ENCODE peak calls at places on chromosomes 16 and 17, in nine cellular contexts. S is CD8-positive, alpha-beta T cell; H is SJCRH30; B is GM23248; X is sigmoid colon; D is astrocyte; U is ascending aorta; W is mucosa of descending colon; V is neural progenitor cell. G is an unnamed sample. For H3K4me1, the result is how much of the 10 kb centered on the place peaks cover.

GRCh38 chr17:3964203-3965122 is at the start of gene ATP2A3:
- DNase-seq in S (peak), H (no peak), B (peak), X (no peak), D (no peak), U (no peak), W (peak), V (peak), G (peak)

GRCh38 chr17:40373999-40374398 is 9.5 kb upstream of the GJD3 start:
- DNase-seq in S (no peak), H (no peak), B (no peak), X (no peak), D (no peak), U (no peak), W (no peak), V (no peak), G (no peak)

GRCh38 chr17:62963296-62963695 is 2.7 kb upstream of the TANC2 start:
- DNase-seq in S (no peak), H (no peak), B (peak), X (no peak), D (peak), U (no peak), W (no peak), V (no peak), G (no peak)

GRCh38 chr17:45123930-45124796 is 8.2 kb downstream of the PLCD3 start:
- DNase-seq in S (no peak), H (peak), B (peak), X (peak), D (peak), U (no peak), W (peak), V (no peak), G (no peak)

GRCh38 chr16:11254913-11255736 is 879 bp downstream of the SOCS1 start:
- DNase-seq in S (peak), H (no peak), B (peak), X (peak), D (peak), U (no peak), W (peak), V (peak), G (peak)

GRCh38 chr16:56547120-56547948 is 17.5 kb upstream of the MT4 start:
- DNase-seq in S (no peak), H (peak), B (peak), X (peak), D (peak), U (no peak), W (no peak), V (peak), G (no peak)

GRCh38 chr16:29820271-29820701 is at the start of gene MVP:
- DNase-seq in S (no peak), H (no peak), B (peak), X (peak), D (no peak), U (no peak), W (peak), V (no peak), G (peak)

GRCh38 chr16:12187939-12188673 is 211.6 kb downstream of the SNX29 start:
- DNase-seq in S (no peak), H (no peak), B (peak), X (no peak), D (no peak), U (no peak), W (no peak), V (no peak), G (no peak)

GRCh38 chr17:68089881-68090280 is 54.3 kb downstream of the KPNA2 start:
- DNase-seq in S (no peak), H (no peak), B (peak), X (no peak), D (peak), U (no peak), W (no peak), V (no peak), G (no peak)

GRCh38 chr16:46649571-46649970 is 28.4 kb upstream of the SHCBP1 start:
- DNase-seq in S (no peak), H (peak), B (no peak), X (peak), D (peak), U (no peak), W (peak), V (no peak), G (no peak)

DNA sequence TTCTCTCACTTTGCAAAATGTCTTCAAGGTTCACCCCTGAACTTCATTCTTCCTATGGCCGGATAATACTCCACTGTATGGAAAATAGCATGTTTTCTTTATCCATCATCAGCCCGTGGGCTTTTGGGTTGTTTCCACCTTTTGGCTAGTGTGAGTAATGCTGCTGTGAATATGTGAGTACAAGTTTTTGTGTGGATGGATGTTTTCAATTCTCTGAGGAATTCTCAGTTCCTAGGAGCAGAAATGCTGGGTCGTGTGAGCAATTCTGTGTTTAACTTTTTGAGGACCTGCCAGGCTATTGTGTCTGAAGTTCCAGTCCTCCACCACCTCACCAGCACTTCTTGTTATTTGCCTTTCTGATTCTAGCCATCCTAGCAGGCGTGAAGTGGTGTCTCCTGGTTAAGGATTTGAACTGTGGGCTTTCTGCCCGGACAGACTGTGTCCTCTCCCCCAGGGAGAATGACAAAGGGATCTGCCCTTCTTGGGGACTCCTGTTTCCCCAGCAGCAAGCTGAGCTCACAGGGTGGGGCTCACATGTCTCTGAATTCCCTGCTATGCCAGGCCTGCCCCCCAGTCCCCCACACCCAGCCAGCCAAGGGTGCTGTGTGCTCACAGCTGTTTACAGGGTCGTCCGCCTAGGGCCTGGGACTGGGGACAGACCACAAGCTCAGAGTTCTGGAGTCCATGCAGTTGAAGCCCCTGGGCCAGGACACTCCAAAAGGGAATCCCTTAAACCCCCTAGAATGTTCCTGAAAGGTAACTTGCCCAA is 92.2 kb upstream of the CIBAR2 start:
- DNase-seq in S (no peak), H (no peak), B (peak), X (no peak), D (peak), U (no peak), W (no peak), V (no peak), G (no peak)
- H3K4me1 ChIP-seq in S (under half), H (under half), B (half or more), X (under half), D (half or more), U (under half), W (under half), V (under half), G (under half)

DNA sequence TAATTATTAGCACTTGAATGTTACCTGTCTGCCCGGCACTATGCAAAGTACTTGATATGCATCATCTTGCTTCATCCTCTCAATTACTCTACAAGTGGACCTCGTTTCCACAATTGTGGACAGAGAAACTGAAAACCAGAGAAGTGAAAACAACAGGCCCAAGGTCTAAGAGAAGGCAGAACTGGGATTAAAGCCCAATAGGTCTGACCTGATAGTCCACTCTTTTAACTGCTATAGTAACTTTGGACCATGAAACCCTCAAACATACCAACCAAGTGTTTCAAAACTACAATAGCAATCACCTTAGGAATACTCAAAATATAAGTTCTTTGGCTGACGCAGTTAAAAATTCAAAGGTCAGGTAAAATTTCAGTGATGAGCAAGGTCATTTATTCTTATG is 7.3 kb downstream of the STAT3 start:
- DNase-seq in S (no peak), H (no peak), B (no peak), X (no peak), D (no peak), U (no peak), W (no peak), V (no peak), G (no peak)
- H3K4me3 ChIP-seq in S (no peak), H (no peak), B (no peak), X (no peak), D (no peak), U (peak), W (no peak), V (no peak), G (no peak)

GRCh38 chr17:75685508-75685907 is 18.4 kb downstream of the SAP30BP start:
- DNase-seq in S (no peak), H (no peak), B (peak), X (peak), D (peak), U (no peak), W (no peak), V (no peak), G (no peak)

GRCh38 chr17:75684924-75685323 is 17.8 kb downstream of the SAP30BP start:
- DNase-seq in S (no peak), H (no peak), B (peak), X (peak), D (peak), U (no peak), W (no peak), V (no peak), G (no peak)

GRCh38 chr17:75681289-75681688 is 14.2 kb downstream of the SAP30BP start:
- DNase-seq in S (no peak), H (no peak), B (peak), X (no peak), D (peak), U (no peak), W (no peak), V (no peak), G (no peak)

GRCh38 chr17:75683467-75684041 is 16.4 kb downstream of the SAP30BP start:
- DNase-seq in S (no peak), H (no peak), B (peak), X (no peak), D (peak), U (no peak), W (no peak), V (no peak), G (no peak)

GRCh38 chr17:75684249-75684648 is 17.1 kb downstream of the SAP30BP start:
- DNase-seq in S (no peak), H (no peak), B (peak), X (no peak), D (peak), U (no peak), W (no peak), V (no peak), G (no peak)
- H3K4me1 ChIP-seq in S (under half), H (under half), B (half or more), X (under half), D (half or more), U (under half), W (under half), V (under half), G (under half)

GRCh38 chr16:84143784-84144199 is 1.2 kb downstream of the HSDL1 start:
- DNase-seq in S (no peak), H (no peak), B (peak), X (no peak), D (no peak), U (no peak), W (no peak), V (peak), G (no peak)

GRCh38 chr16:84144301-84144858 is 597 bp downstream of the HSDL1 start:
- DNase-seq in S (peak), H (peak), B (peak), X (no peak), D (no peak), U (no peak), W (peak), V (peak), G (peak)

GRCh38 chr16:84143081-84143480 is 1.9 kb downstream of the HSDL1 start:
- DNase-seq in S (no peak), H (no peak), B (no peak), X (no peak), D (no peak), U (no peak), W (no peak), V (no peak), G (no peak)

GRCh38 chr16:84141143-84141670 is 3.8 kb downstream of the HSDL1 start:
- DNase-seq in S (peak), H (no peak), B (no peak), X (no peak), D (no peak), U (no peak), W (no peak), V (no peak), G (no peak)

GRCh38 chr16:84144859-84145639 is at the start of the genes DNAAF1 and HSDL1:
- DNase-seq in S (peak), H (peak), B (peak), X (peak), D (peak), U (peak), W (peak), V (peak), G (peak)
- H3K4me3 ChIP-seq in S (peak), H (peak), B (peak), X (peak), D (peak), U (peak), W (peak), V (peak), G (peak)

GRCh38 chr17:72101526-72101925 is 19.3 kb upstream of the SOX9 start:
- DNase-seq in S (no peak), H (no peak), B (no peak), X (no peak), D (no peak), U (no peak), W (no peak), V (no peak), G (no peak)
- H3K4me1 ChIP-seq in S (under half), H (under half), B (under half), X (under half), D (under half), U (under half), W (under half), V (under half), G (under half)

DNA sequence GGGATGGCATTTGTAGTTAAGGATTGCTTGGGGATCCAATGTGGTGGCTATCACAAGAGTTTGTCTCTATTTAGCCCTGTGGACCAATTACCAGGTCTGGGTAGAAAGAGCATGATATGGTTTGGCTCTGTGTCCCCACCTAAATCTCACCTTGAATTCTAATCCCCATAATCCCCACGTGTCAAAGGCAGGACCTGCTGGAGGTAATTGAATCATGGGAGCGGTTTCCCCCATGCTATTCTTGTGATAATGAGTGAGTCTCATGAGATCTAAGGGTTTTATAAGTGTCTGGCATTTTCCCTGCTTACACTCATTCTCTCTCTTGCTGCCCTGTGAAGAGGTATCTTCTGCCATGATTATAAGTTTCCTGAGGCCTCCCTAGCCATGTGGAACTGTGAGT is 86.4 kb upstream of the HS3ST4 start:
- DNase-seq in S (no peak), H (no peak), B (no peak), X (no peak), D (no peak), U (no peak), W (no peak), V (no peak), G (no peak)
- H3K4me3 ChIP-seq in S (no peak), H (no peak), B (no peak), X (no peak), D (no peak), U (no peak), W (no peak), V (no peak), G (no peak)

GRCh38 chr17:31574458-31574857 is 183.0 kb downstream of the RAB11FIP4 start:
- DNase-seq in S (no peak), H (no peak), B (no peak), X (no peak), D (no peak), U (no peak), W (no peak), V (no peak), G (no peak)

GRCh38 chr17:31571124-31571892 is 179.8 kb downstream of the RAB11FIP4 start:
- DNase-seq in S (no peak), H (no peak), B (peak), X (peak), D (peak), U (no peak), W (peak), V (no peak), G (peak)

GRCh38 chr17:31573861-31574260 is 182.4 kb downstream of the RAB11FIP4 start:
- DNase-seq in S (no peak), H (no peak), B (no peak), X (no peak), D (no peak), U (no peak), W (no peak), V (no peak), G (no peak)

GRCh38 chr17:31572341-31572740 is 180.9 kb downstream of the RAB11FIP4 start:
- DNase-seq in S (no peak), H (no peak), B (no peak), X (no peak), D (no peak), U (no peak), W (no peak), V (no peak), G (no peak)

DNA sequence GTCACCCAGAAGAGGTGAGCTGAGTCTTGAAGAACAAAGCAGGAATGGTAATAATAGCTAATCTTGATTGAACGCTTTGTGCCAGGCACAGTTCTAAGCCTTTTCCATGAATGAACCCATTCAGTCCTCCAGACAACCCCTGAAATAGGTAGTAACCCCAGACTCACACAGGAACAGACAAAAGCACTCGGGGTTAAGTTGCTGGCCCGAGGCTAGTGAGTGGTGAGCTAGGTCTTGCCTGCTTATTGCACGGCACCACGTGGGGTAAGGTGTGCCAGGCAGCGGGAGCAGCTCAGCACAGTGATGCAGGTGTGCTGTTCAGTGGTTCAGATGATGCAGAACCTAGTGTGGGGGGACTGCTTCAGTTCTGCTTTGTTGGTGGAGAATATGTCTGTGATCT is 181.6 kb downstream of the RAB11FIP4 start:
- DNase-seq in S (no peak), H (no peak), B (no peak), X (no peak), D (no peak), U (no peak), W (no peak), V (peak), G (no peak)
- H3K4me1 ChIP-seq in S (under half), H (under half), B (half or more), X (under half), D (under half), U (under half), W (under half), V (under half), G (under half)

DNA sequence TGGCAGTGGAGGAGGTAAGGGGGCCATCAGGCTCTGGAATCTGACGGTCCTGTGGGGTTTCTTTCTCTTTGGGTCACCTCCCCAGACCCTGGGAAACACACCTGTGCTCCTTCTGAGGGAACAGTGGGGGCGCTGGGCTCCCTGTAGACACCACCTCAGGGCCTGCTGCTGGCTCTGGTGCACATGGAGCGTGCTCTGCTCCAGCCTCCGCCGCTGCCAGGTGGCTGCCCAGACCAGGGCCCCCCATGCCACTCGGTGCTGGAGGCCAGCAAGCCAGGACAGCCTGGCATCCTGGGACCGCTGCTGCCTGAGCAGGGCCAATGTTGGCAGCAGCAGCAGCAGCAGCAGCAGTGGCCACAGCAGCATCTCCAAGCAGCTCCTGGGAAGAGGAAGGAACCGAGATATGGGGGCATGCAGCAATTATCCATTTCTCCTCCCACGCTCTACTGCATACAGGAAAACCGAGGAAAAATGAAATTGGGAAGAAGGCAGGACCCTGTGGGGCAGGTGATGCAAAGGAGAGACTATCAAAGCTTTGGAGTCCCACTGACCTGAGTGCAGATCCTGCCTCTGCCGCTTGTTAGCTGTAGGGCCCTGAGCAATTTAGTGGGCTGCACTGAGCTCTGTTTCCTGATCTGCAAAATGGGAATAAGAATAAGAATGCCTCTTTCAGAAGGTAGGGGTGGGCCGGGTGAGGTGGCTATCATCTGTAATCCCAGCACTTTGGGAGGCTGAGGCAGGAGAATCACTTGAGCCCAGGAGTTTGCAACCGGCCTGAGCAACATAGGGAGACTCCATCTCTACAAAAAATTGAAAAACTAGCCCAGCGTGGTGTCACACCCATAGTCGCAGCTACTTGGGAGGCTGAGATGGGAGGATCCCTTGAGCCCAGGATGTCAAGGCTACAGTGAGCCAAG is 820 bp downstream of the GHDC start:
- DNase-seq in S (no peak), H (no peak), B (no peak), X (no peak), D (no peak), U (no peak), W (no peak), V (no peak), G (no peak)
- H3K4me3 ChIP-seq in S (peak), H (peak), B (peak), X (peak), D (peak), U (peak), W (peak), V (peak), G (peak)